ENCODE peak calls at places on chromosome 7, in ten cellular contexts. W is adrenal gland, H is fibroblast of mammary gland, F is osteocyte, K is MCF 10A, R is thoracic aorta, G is GM12865, Y is stomach, V is fibroblast of lung, Q is brain microvascular endothelial cell. B is an unnamed sample.

GRCh38 chr7:151590071-151590800 is 70.5 kb upstream of the RHEB start:
- DNase-seq in W (no peak), H (no peak), F (peak; percentile 71), K (no peak), R (no peak), G (peak; percentile 74), Y (no peak), V (no peak), Q (no peak), B (no peak)

GRCh38 chr7:55975944-55976633 is 11.7 kb downstream of the NIPSNAP2 start:
- DNase-seq in W (no peak), H (no peak), F (no peak), K (no peak), R (no peak), G (no peak), Y (no peak), V (no peak), Q (no peak), B (no peak)

GRCh38 chr7:106075937-106076336 is 36.2 kb downstream of the SYPL1 start:
- DNase-seq in W (no peak), H (no peak), F (no peak), K (no peak), R (no peak), G (no peak), Y (no peak), V (no peak), Q (no peak), B (no peak)

GRCh38 chr7:92997144-92997543 is 120.6 kb downstream of the SAMD9 start:
- DNase-seq in W (no peak), H (no peak), F (no peak), K (no peak), R (no peak), G (no peak), Y (no peak), V (no peak), Q (no peak), B (no peak)

GRCh38 chr7:42986213-42986612 is 54.0 kb downstream of the MRPL32 start:
- DNase-seq in W (no peak), H (no peak), F (no peak), K (no peak), R (no peak), G (no peak), Y (no peak), V (no peak), Q (no peak), B (no peak)

GRCh38 chr7:2757361-2757903 is 69.4 kb downstream of the AMZ1 start:
- DNase-seq in W (peak; percentile 95), H (no peak), F (no peak), K (peak; percentile 84), R (peak; percentile 46), G (no peak), Y (no peak), V (no peak), Q (no peak), B (no peak)

GRCh38 chr7:47266131-47266706 is 315.7 kb downstream of the TNS3 start:
- DNase-seq in W (peak; percentile 86), H (peak; percentile 75), F (peak; percentile 88), K (peak; percentile 75), R (no peak), G (peak; percentile 56), Y (peak; percentile 63), V (peak; percentile 89), Q (peak; percentile 55), B (peak; percentile 28)

GRCh38 chr7:143388491-143389101 is 7.5 kb downstream of the ZYX start:
- DNase-seq in W (no peak), H (no peak), F (no peak), K (no peak), R (no peak), G (no peak), Y (no peak), V (no peak), Q (no peak), B (no peak)

GRCh38 chr7:50272808-50273207 is 31.7 kb upstream of the IKZF1 start:
- DNase-seq in W (no peak), H (no peak), F (no peak), K (no peak), R (no peak), G (no peak), Y (no peak), V (no peak), Q (no peak), B (no peak)

GRCh38 chr7:50275430-50275829 is 29.1 kb upstream of the IKZF1 start:
- DNase-seq in W (no peak), H (no peak), F (no peak), K (no peak), R (no peak), G (no peak), Y (no peak), V (no peak), Q (no peak), B (no peak)

GRCh38 chr7:50273301-50273700 is 31.2 kb upstream of the IKZF1 start:
- DNase-seq in W (no peak), H (no peak), F (no peak), K (no peak), R (no peak), G (no peak), Y (no peak), V (no peak), Q (no peak), B (no peak)

GRCh38 chr7:50274361-50274760 is 30.2 kb upstream of the IKZF1 start:
- DNase-seq in W (no peak), H (no peak), F (no peak), K (no peak), R (no peak), G (no peak), Y (no peak), V (no peak), Q (no peak), B (no peak)

DNA sequence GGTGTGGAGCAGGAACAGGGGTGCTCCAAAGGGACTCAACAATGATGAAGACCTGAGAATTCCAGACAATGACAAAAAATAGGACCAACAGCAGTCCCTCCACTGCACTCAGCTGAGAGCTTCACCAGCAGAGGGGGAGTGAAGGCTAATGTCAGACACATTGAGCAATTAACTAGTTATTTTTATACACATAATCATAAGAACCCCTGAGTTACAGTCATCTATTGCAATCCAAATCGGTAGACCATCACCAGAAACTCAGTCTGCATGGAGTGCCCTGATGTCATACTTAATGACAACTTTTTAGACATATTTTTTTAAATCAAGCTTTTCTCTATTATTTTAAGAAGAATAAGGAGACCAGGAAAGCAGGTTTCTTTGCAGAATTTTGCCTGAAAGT is 30.6 kb upstream of the IKZF1 start:
- DNase-seq in W (no peak), H (no peak), F (no peak), K (no peak), R (no peak), G (no peak), Y (no peak), V (no peak), Q (no peak), B (no peak)
- TF ChIP-seq CTCF in W (no peak), H (no peak), F (no peak), K (no peak), R (no peak), G (no peak), Y (no peak), V (no peak), Q (no peak), B (no peak)

GRCh38 chr7:82726038-82726800 is 282.6 kb upstream of the CACNA2D1 start:
- DNase-seq in W (peak; percentile 72), H (no peak), F (no peak), K (no peak), R (no peak), G (no peak), Y (no peak), V (peak; percentile 17), Q (no peak), B (no peak)

GRCh38 chr7:82723411-82723810 is 279.8 kb upstream of the CACNA2D1 start:
- DNase-seq in W (no peak), H (no peak), F (no peak), K (no peak), R (no peak), G (no peak), Y (no peak), V (no peak), Q (no peak), B (no peak)

GRCh38 chr7:82732677-82733076 is 289.1 kb upstream of the CACNA2D1 start:
- DNase-seq in W (no peak), H (no peak), F (no peak), K (no peak), R (no peak), G (no peak), Y (no peak), V (no peak), Q (no peak), B (no peak)

DNA sequence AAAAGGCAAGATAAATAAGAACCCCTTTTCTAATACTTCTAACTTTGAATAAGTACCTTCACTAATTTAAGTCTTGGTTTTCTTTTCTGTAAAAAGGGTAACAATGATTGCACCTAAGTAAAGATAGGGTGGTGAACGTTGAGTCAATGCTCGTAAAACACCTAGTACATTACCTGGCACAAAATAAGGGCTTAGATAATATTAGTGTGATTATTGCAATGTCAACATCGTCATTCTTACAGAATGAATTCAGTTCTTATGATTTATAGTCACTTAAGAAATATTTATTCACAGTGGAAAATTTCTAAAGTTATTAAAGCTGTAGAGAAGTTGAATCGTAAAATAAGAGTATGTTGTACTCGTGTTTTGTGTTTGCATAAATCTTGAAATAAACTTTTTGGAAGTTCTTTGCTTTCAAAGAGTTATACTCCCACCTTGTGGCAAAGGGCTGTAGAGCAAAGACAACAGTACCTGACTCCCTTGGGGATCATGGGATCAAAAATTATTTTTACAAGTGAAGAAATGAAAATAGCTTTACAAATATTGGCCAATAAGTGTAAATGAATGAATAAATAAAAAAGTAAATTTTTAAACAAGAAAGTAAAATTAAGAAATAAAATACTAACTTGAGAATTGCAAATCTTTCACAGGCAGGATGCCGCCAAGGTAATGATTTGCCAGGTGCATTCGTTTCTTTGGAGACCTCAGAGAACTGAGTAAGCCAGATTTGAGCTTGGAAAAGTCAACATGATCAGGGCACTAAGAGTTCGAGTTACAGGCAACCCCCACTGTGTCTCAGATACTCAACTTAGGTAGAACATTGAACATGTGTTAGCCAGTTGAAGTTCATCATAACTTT is 285.8 kb upstream of the CACNA2D1 start:
- DNase-seq in W (no peak), H (peak; percentile 59), F (no peak), K (peak; percentile 38), R (no peak), G (peak; percentile 29), Y (no peak), V (peak; percentile 67), Q (peak; percentile 38), B (no peak)
- TF ChIP-seq CTCF in W (peak; percentile 54), H (peak; percentile 76), F (peak; percentile 72), K (peak; percentile 68), R (no peak), G (peak; percentile 61), Y (peak; percentile 45), V (peak; percentile 73), Q (peak; percentile 77), B (peak; percentile 73)

GRCh38 chr7:80665526-80665925 is 27.1 kb downstream of the CD36 start:
- DNase-seq in W (no peak), H (no peak), F (no peak), K (peak; percentile 27), R (no peak), G (no peak), Y (no peak), V (no peak), Q (no peak), B (no peak)

GRCh38 chr7:80660939-80661338 is 22.5 kb downstream of the CD36 start:
- DNase-seq in W (no peak), H (no peak), F (no peak), K (no peak), R (no peak), G (no peak), Y (no peak), V (no peak), Q (no peak), B (no peak)

GRCh38 chr7:80659120-80660055 is 20.9 kb downstream of the CD36 start:
- DNase-seq in W (no peak), H (peak; percentile 59), F (no peak), K (peak; percentile 56), R (no peak), G (no peak), Y (no peak), V (peak; percentile 76), Q (no peak), B (no peak)

GRCh38 chr7:80662252-80662651 is 23.8 kb downstream of the CD36 start:
- DNase-seq in W (no peak), H (no peak), F (no peak), K (no peak), R (no peak), G (no peak), Y (no peak), V (no peak), Q (no peak), B (no peak)

DNA sequence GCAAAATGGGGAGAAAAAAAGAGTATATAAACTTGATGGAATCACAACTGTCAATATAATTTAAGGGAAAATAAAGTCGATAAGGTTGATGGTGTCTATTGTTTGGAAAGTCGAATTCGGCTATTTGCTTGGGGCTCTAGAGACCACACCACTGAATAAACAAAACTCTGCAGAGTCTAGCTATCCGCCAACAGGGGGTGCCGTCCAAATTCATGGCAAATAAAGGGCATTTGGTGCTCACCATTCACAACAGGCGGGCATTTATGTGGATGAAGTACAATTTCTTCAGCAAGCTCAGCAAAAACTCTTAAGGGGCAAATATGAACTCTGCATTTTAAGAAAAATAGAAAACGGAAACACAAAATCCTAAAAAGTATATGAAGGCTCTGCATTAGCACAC is 23.3 kb downstream of the CD36 start:
- DNase-seq in W (no peak), H (peak; percentile 12), F (no peak), K (no peak), R (no peak), G (no peak), Y (no peak), V (no peak), Q (no peak), B (no peak)
- TF ChIP-seq CTCF in W (no peak), H (peak; percentile 34), F (peak; percentile 29), K (peak; percentile 9), R (no peak), G (no peak), Y (no peak), V (no peak), Q (peak; percentile 45), B (no peak)

DNA sequence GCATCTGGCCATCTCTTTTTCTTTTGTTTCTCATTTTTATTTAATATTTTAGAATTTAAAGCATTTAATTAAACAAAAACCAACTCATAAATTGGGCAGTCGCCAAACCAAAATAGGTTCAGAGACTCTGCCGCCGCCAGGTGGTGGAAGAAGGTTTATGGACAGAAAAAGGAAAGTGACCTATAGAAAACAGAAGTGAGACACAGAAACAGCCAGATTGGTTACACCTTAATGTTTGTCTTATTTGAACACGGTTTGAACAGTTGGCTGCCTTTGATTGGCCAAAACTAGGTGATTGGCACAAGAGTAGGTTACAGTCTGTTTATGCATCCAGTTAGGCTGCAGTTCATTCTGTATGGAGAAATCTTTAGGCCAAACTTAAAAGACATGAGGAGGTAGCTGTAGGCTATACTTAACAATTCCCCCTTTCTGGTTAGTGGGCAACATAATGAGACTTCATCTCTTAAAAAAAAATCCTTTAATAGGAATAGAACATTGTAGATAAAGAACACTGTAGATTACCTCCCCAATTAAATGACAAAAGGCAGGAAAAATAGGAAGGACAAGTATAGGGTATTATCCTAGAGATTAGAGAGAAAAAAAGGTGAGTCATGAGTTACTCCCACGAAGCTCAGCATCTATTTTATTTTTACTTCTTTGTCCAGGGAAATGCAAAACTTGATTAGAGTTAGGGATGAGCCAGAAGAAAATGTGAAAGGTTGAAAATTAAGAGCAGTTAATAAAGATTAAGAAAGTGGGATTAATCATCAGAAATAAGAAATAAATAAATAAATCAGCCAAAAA is 23.9 kb upstream of the CYCS start:
- DNase-seq in W (no peak), H (no peak), F (no peak), K (no peak), R (no peak), G (peak; percentile 12), Y (no peak), V (no peak), Q (no peak), B (no peak)
- TF ChIP-seq CTCF in W (no peak), H (no peak), F (no peak), K (no peak), R (no peak), G (no peak), Y (no peak), V (no peak), Q (no peak), B (no peak)

B was measured in D721Med.